ENCODE peak calls at places on chromosomes 7 and 10, in five cellular contexts. P, L, M, I and T are unnamed samples.

GRCh38 chr10:24947304-24948097 is 4.9 kb downstream of the PRTFDC1 start:
- DNase-seq in P (peak; percentile 57), L (no peak), M (no peak), I (no peak), T (peak; percentile 68)

GRCh38 chr7:4849390-4849789 is 12.4 kb downstream of the PAPOLB start:
- DNase-seq in P (peak; percentile 49), L (no peak), M (no peak), I (no peak), T (peak; percentile 30)

GRCh38 chr7:30930621-30931020 is 19.0 kb downstream of the AQP1 start:
- DNase-seq in P (no peak), L (peak; percentile 43), M (no peak), I (no peak), T (no peak)

GRCh38 chr7:103981003-103981423 is 8.4 kb downstream of the RELN start:
- DNase-seq in P (no peak), L (no peak), M (no peak), I (no peak), T (no peak)

GRCh38 chr7:81845628-81846259 is 75.9 kb upstream of the HGF start:
- DNase-seq in P (peak; percentile 64), L (no peak), M (no peak), I (no peak), T (peak; percentile 36)

GRCh38 chr10:31847518-31847917 is 81.1 kb downstream of the ARHGAP12 start:
- DNase-seq in P (no peak), L (no peak), M (no peak), I (no peak), T (no peak)

GRCh38 chr7:24882989-24883631 is 96.9 kb downstream of the OSBPL3 start:
- DNase-seq in P (peak; percentile 97), L (peak; percentile 66), M (no peak), I (no peak), T (peak; percentile 89)

GRCh38 chr7:84637568-84638338 is 443.2 kb upstream of the SEMA3A start:
- DNase-seq in P (peak; percentile 96), L (no peak), M (no peak), I (no peak), T (peak; percentile 92)

GRCh38 chr10:30028006-30028441 is 31.4 kb downstream of the JCAD start:
- DNase-seq in P (no peak), L (no peak), M (no peak), I (peak; percentile 53), T (no peak)

DNA sequence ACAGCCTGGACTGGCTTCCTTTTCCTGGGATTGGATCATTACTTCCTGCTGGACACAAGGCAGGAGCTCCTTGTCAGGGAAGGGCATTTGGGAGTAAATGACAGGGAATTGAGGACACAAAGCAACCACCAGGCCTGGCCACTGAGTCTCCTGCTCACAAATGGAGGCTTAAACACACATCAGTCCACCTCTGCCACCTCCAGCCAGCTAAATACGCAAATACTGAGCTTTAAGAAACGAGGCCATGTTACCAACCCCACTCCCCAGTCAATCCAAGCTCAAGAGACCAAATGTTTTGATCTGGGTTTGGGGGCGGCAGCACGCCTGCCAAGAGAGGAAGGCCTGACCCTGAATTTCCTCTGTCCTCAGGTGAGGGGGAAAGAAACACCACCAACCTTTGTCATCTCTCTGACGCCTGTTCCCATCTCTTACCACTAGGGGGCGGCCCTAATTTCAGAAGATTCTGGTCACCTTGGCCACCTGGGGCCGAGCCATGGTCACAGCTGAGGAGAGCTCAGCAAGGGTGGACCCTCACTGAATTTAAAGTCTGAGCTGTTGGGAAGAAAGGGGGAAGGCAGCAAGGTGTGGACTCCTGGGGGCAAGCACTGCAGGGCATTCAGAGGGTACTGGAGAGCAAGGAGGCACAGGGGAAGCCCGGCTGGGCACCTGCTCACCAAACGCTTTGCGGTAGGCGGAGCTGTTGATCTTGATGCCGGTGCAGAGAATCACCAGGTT is 16.5 kb downstream of the AIFM2 start:
- DNase-seq in P (peak; percentile 42), L (no peak), M (no peak), I (peak; percentile 60), T (peak; percentile 15)
- TF ChIP-seq CTCF in P (peak; percentile 74), L (peak; percentile 82), M (peak; percentile 85), I (peak; percentile 59), T (peak; percentile 78)

GRCh38 chr10:17645591-17646345 is 1.8 kb downstream of the STAM start:
- DNase-seq in P (peak; percentile 56), L (no peak), M (no peak), I (no peak), T (no peak)
- H3K4me3 ChIP-seq in P (peak overlapping the region; percentile 97), L (peak overlapping the region; percentile 89), M (peak overlapping the region; percentile 66), I (no peak overlapping the region), T (peak overlapping the region; percentile 97)

GRCh38 chr7:28625446-28625845 is 213.1 kb downstream of the CREB5 start:
- DNase-seq in P (no peak), L (no peak), M (no peak), I (no peak), T (peak; percentile 15)

GRCh38 chr7:28623105-28623730 is 210.9 kb downstream of the CREB5 start:
- DNase-seq in P (peak; percentile 63), L (no peak), M (no peak), I (no peak), T (peak; percentile 40)

GRCh38 chr7:28621369-28621807 is 209.1 kb downstream of the CREB5 start:
- DNase-seq in P (no peak), L (no peak), M (no peak), I (no peak), T (no peak)

GRCh38 chr7:28626191-28626590 is 213.9 kb downstream of the CREB5 start:
- DNase-seq in P (no peak), L (no peak), M (no peak), I (no peak), T (no peak)

DNA sequence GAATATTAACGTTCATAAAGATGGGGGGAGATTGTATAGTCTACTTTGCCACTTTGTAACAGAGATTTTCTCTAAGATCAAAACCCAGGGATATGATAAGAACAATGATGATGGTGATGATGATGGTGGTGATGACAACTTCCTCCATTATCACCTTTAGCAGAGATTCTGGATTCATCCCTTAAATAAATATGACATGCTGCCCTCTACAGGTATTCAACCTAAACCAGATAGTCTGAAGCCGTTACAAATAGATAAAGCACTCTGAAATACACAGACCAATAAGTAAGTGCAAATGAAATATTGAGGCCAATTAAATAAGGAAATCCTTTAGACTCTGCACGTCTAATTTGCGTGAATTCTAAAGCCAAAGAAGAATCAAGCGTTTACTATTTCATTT is 211.5 kb downstream of the CREB5 start:
- DNase-seq in P (no peak), L (no peak), M (no peak), I (no peak), T (no peak)
- TF ChIP-seq CTCF in P (no peak), L (no peak), M (peak; percentile 79), I (no peak), T (no peak)

DNA sequence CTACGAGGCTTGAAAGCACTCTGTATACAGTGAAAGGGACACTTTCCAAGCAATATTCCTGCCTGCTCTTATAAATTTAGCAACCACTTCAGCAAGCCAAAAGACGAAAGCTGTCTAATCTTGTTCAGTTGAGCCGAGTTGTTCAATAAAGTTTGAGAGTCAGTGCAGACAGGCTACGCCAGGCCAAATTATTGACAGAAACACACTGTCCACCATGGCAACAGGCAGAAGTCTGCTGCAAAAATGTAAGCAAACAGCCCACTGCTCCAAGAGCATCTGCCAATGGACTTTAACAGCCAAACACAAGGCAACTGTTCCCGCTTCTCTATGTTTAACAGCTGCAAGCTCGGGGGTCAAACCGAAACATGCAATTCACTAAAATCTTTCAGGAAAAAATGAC is 85.7 kb downstream of the GLI3 start:
- DNase-seq in P (no peak), L (no peak), M (no peak), I (no peak), T (peak; percentile 79)
- H3K4me3 ChIP-seq in P (no peak overlapping the region), L (peak overlapping the region; percentile 15), M (no peak overlapping the region), I (no peak overlapping the region), T (peak overlapping the region; percentile 12)

DNA sequence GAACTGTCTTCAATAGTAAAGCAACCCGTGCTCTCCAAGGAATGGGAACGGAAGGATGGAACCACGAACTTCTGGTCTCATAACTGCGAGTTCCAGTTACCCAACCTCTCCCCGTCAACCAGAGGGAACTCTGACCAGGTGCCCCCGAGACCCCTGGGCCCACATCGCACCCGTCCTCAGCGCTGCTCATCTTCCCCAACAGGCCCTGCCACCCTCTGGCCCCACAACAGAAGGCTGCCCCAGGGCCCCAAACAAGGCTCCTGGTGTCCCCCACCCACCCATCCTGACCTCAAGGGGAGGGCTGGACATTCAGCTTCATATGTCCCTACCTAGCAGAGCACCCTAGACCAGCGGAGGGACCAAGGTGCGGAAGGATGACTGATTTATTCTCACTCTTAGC is 22.7 kb downstream of the PITRM1 start:
- DNase-seq in P (no peak), L (no peak), M (no peak), I (no peak), T (no peak)
- TF ChIP-seq CTCF in P (no peak), L (no peak), M (no peak), I (no peak), T (no peak)

GRCh38 chr10:69572159-69573055 is 815 bp downstream of the NEUROG3 start:
- DNase-seq in P (peak; percentile 4), L (no peak), M (no peak), I (no peak), T (no peak)
- H3K4me3 ChIP-seq in P (no peak overlapping the region), L (peak overlapping the region; percentile 28), M (no peak overlapping the region), I (no peak overlapping the region), T (no peak overlapping the region)

DNA sequence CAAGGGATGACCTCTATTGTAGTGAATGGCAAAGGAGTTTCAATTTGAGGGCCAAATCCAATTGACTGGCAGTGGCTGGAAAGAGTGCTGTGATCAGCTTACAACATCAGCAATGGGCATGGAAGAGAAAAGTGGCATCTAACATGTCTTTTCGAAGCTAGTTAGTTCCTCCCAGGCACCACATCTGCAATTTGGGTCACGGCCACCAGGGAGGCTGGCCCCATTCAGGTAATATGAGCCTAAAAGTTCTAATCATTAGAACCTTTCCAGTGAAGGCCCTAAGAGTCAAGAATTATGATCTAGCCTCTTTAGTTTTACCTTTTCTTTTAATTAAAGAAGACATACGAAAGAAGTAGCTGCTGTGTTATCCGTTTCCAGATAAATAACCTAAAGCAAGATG is 17.3 kb downstream of the CRTAC1 start:
- DNase-seq in P (no peak), L (no peak), M (no peak), I (no peak), T (no peak)
- TF ChIP-seq CTCF in P (no peak), L (no peak), M (no peak), I (no peak), T (no peak)

DNA sequence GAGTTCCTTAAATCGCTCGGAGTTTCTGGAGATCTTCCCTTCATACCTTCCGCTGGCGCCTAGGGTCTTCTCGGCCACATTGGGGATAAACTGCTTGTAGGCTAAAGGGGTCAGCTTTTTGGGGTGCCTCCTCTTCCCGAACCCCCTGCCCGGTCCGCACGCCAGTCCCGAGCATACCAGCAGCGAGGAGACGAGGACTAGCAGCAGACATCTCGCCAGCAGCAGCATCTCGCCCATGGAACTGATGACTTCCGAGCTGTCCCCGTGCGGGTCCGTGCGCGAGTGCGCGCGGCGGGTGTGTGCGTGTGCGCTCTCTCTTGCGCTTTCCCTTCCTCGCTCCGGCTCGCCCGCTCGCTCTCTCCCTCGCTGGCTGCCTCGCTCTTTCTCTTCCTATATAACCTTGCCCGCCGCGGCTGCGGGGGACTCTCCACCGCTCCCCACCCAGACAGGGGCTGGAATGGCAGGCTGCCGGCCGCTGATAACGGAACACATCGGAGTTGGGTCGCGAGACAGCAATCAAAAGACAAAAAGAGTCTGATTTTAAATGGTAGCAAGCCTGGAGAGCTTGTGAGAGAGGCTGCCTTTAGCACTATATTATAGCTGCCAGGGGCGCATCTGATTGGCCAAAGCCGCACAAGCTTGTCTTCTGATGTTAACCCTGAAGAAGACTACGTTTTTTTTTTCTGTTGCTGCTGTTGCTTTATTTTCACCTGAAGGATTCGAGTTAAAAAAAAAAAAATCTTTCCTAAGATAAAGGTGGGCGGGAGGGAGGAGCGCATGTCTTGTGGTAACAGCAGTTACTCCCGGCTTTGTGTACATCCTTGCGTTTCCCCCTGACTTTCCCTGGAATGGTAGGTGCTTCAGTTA is at the start of gene SHH:
- DNase-seq in P (no peak), L (no peak), M (no peak), I (no peak), T (no peak)
- H3K4me3 ChIP-seq in P (peak within 1 kb of the TSS; percentile 40), L (no peak within 1 kb of the TSS), M (peak within 1 kb of the TSS; percentile 14), I (no peak within 1 kb of the TSS), T (peak within 1 kb of the TSS; percentile 24)